ENCODE peak calls at places on chromosomes 3 and 15, in ten cellular contexts. F, D, O, C, S, R, Z, Y, M and E are unnamed samples.

GRCh38 chr3:87324609-87325008 is 48.2 kb upstream of the POU1F1 start:
- DNase-seq in S (no peak), R (no peak), F (no peak), Y (no peak), C (no peak), Z (no peak), D (no peak), M (no peak), O (no peak), E (no peak)

GRCh38 chr3:75260-75659 is 121.3 kb upstream of the CHL1 start:
- DNase-seq in S (no peak), R (no peak), F (no peak), D (no peak), Y (no peak), Z (no peak), M (peak; percentile 5), C (no peak), O (no peak), E (no peak)

GRCh38 chr3:149969110-149969944 is 1.4 kb downstream of the PFN2 start:
- DNase-seq in F (no peak), Y (peak; percentile 77), C (peak; percentile 55), R (no peak), M (peak; percentile 34), D (no peak), Z (no peak), O (peak; percentile 50), S (peak; percentile 34), E (peak; percentile 49)

GRCh38 chr3:150377601-150378466 is 30.3 kb upstream of the TSC22D2 start:
- DNase-seq in Z (no peak), C (no peak), O (no peak), R (no peak), Y (no peak), S (no peak), D (no peak), F (no peak), M (no peak), E (no peak)

GRCh38 chr3:188358787-188359493 is 205.0 kb downstream of the LPP start:
- DNase-seq in M (peak; percentile 47), R (no peak), F (no peak), S (no peak), Y (no peak), D (peak; percentile 39), O (no peak), C (no peak), Z (no peak), E (no peak)

GRCh38 chr3:148146947-148147346 is 550.8 kb upstream of the AGTR1 start:
- DNase-seq in S (no peak), R (no peak), F (no peak), Y (no peak), C (no peak), O (no peak), Z (no peak), D (no peak), M (no peak), E (no peak)

GRCh38 chr15:41483115-41483514 is 10.6 kb upstream of the ITPKA start:
- DNase-seq in F (no peak), D (peak; percentile 42), Z (no peak), Y (no peak), O (no peak), C (no peak), S (no peak), R (no peak), M (no peak), E (no peak)

GRCh38 chr3:69651765-69652164 is 87.5 kb upstream of the MITF start:
- DNase-seq in D (no peak), S (no peak), O (no peak), Y (no peak), F (no peak), M (no peak), C (no peak), Z (no peak), R (no peak), E (no peak)

GRCh38 chr3:50112462-50112861 is 23.7 kb downstream of the RBM5 start:
- DNase-seq in D (no peak), S (no peak), C (no peak), Y (no peak), F (no peak), O (no peak), M (no peak), R (no peak), Z (no peak), E (no peak)

GRCh38 chr3:44729384-44729910 is at the start of gene ZNF501:
- DNase-seq in D (peak; percentile 82), F (peak; percentile 63), M (peak; percentile 95), C (peak; percentile 91), Z (peak; percentile 57), S (peak; percentile 96), R (peak; percentile 97), Y (peak; percentile 98), O (peak; percentile 96), E (peak; percentile 90)

DNA sequence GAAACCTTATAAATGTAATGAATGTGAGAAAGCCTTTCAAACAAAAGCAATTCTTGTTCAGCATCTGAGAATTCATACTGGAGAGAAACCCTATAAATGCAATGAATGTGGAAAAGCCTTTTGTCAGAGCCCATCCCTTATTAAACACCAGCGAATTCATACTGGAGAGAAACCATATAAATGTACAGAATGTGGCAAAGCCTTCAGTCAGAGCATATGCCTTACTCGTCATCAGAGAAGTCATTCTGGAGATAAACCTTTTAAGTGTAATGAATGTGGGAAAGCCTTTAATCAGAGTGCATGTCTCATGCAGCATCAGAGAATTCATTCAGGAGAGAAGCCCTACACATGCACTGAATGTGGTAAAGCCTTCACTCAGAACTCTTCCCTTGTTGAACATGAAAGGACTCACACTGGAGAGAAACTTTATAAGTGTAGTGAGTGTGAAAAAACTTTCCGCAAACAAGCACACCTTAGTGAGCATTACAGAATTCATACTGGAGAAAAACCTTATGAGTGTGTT is 5.3 kb downstream of the ZNF501 start:
- DNase-seq in S (no peak), F (no peak), Z (no peak), R (no peak), Y (no peak), D (no peak), M (no peak), C (no peak), O (no peak), E (no peak)
- H3K9me3 ChIP-seq in S (peaks cover 96% of the 10 kb centered on the region), F (peaks cover 69% of the 10 kb centered on the region), Z (peaks cover 37% of the 10 kb centered on the region), R (peaks cover 81% of the 10 kb centered on the region), Y (peaks cover 14% of the 10 kb centered on the region), D (peaks cover 46% of the 10 kb centered on the region), M (peaks cover 3% of the 10 kb centered on the region), C (peaks cover 28% of the 10 kb centered on the region), O (peaks cover 14% of the 10 kb centered on the region), E (peaks cover 64% of the 10 kb centered on the region)

GRCh38 chr15:86398986-86399677 is 319.5 kb downstream of the AGBL1 start:
- DNase-seq in S (peak; percentile 26), R (no peak), F (no peak), O (peak; percentile 60), M (no peak), D (no peak), C (no peak), Z (no peak), Y (no peak), E (no peak)

GRCh38 chr15:86403221-86403620 is 323.6 kb downstream of the AGBL1 start:
- DNase-seq in O (no peak), F (no peak), Z (no peak), Y (no peak), S (no peak), R (no peak), M (no peak), C (no peak), D (no peak), E (no peak)

DNA sequence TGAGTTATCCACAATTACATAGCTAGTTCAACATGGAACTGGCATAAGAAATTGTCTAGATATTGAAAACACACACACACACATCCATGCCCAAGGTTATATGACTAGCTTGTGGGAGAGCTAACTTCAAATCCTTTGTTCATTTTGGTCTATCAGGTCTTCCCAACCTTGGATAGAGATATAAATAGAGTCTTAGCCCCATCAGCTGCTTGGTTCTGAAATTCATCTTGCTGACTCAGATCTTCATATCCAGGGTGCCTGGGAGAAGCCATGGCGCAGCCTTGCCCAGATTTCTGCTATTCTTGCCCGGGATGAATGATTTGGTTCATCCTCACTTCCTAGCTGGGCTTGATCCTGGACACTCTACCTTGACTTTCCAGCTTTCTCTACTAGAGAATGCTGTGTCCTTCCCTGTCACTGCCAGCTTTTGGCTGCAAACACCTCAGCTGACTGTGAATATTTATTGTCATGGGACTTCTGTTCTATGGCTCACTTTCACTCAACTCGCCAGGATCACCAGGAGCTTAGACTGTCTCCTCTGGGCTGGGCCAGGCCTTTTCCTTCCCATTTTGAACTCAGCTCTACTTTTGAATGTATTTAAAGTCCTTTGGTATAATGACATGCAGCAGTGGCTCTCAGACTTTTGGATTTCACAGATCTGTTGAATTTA is 324.4 kb downstream of the AGBL1 start:
- DNase-seq in C (no peak), Z (no peak), Y (no peak), M (no peak), S (no peak), F (no peak), O (no peak), R (no peak), D (no peak), E (no peak)
- H3K9me3 ChIP-seq in C (no peaks in the 10 kb centered on the region), Z (no peaks in the 10 kb centered on the region), Y (no peaks in the 10 kb centered on the region), M (no peaks in the 10 kb centered on the region), S (no peaks in the 10 kb centered on the region), F (no peaks in the 10 kb centered on the region), O (no peaks in the 10 kb centered on the region), R (no peaks in the 10 kb centered on the region), D (no peaks in the 10 kb centered on the region), E (no peaks in the 10 kb centered on the region)

GRCh38 chr15:20356444-20357138 is 185.0 kb downstream of the GOLGA6L6 start:
- DNase-seq in Z (peak; percentile 55), F (peak; percentile 13), C (no peak), R (peak; percentile 79), Y (peak; percentile 84), S (peak; percentile 71), M (no peak), D (peak; percentile 87), O (peak; percentile 59), E (peak; percentile 90)

GRCh38 chr15:20361091-20361490 is 180.5 kb downstream of the GOLGA6L6 start:
- DNase-seq in D (no peak), Y (no peak), O (no peak), S (no peak), C (no peak), M (no peak), Z (no peak), F (no peak), R (no peak), E (no peak)

GRCh38 chr15:20358066-20358780 is 183.4 kb downstream of the GOLGA6L6 start:
- DNase-seq in Z (no peak), O (peak; percentile 23), R (peak; percentile 77), M (no peak), D (no peak), C (no peak), Y (peak; percentile 83), S (peak; percentile 16), F (no peak), E (no peak)

GRCh38 chr15:20357139-20358065 is 184.2 kb downstream of the GOLGA6L6 start:
- DNase-seq in Y (peak; percentile 83), M (no peak), C (no peak), D (no peak), Z (no peak), O (peak; percentile 24), F (no peak), S (no peak), R (peak; percentile 76), E (no peak)

GRCh38 chr15:20358781-20359414 is 182.7 kb downstream of the GOLGA6L6 start:
- DNase-seq in S (no peak), Y (no peak), M (no peak), D (no peak), C (no peak), Z (no peak), F (no peak), O (no peak), R (no peak), E (no peak)
- H3K9me3 ChIP-seq in S (no peaks in the 10 kb centered on the region), Y (peaks cover 5% of the 10 kb centered on the region), M (peaks cover 3% of the 10 kb centered on the region), D (no peaks in the 10 kb centered on the region), C (no peaks in the 10 kb centered on the region), Z (no peaks in the 10 kb centered on the region), F (no peaks in the 10 kb centered on the region), O (peaks cover 4% of the 10 kb centered on the region), R (no peaks in the 10 kb centered on the region), E (peaks cover 15% of the 10 kb centered on the region)

GRCh38 chr15:89059006-89059405 is 29.2 kb upstream of the ABHD2 start:
- DNase-seq in S (no peak), Y (no peak), F (no peak), D (no peak), R (no peak), M (no peak), O (no peak), Z (no peak), C (no peak), E (no peak)
- H3K9me3 ChIP-seq in S (no peaks in the 10 kb centered on the region), Y (no peaks in the 10 kb centered on the region), F (no peaks in the 10 kb centered on the region), D (no peaks in the 10 kb centered on the region), R (no peaks in the 10 kb centered on the region), M (no peaks in the 10 kb centered on the region), O (no peaks in the 10 kb centered on the region), Z (no peaks in the 10 kb centered on the region), C (no peaks in the 10 kb centered on the region), E (no peaks in the 10 kb centered on the region)